ENCODE peak calls at places on chromosomes 1 and 21, in seven cellular contexts. D, G, V, E, B, T and W are unnamed samples.

GRCh38 chr1:219317762-219318353 is 144.2 kb downstream of the LYPLAL1 start:
- DNase-seq in D (peak; percentile 60), G (no peak), V (no peak), E (peak; percentile 17), B (no peak), T (peak; percentile 42), W (peak; percentile 78)

GRCh38 chr1:246609632-246610031 is 43.4 kb downstream of the CNST start:
- DNase-seq in D (no peak), G (no peak), V (no peak), E (no peak), B (no peak), T (peak; percentile 29), W (no peak)

GRCh38 chr21:43004926-43005325 is 30.6 kb downstream of the PKNOX1 start:
- DNase-seq in D (no peak), G (no peak), V (no peak), E (no peak), B (no peak), T (no peak), W (no peak)

GRCh38 chr1:8266436-8267165 is 51.3 kb upstream of the SLC45A1 start:
- DNase-seq in D (peak; percentile 47), G (no peak), V (peak; percentile 83), E (no peak), B (no peak), T (no peak), W (no peak)

GRCh38 chr1:60746278-60746761 is 336.0 kb upstream of the NFIA start:
- DNase-seq in D (no peak), G (no peak), V (no peak), E (no peak), B (no peak), T (no peak), W (no peak)

GRCh38 chr1:201622824-201623223 is 83.9 kb downstream of the NAV1 start:
- DNase-seq in D (no peak), G (no peak), V (no peak), E (no peak), B (no peak), T (no peak), W (no peak)

GRCh38 chr1:110460253-110461220 is 9.6 kb downstream of the PROK1 start:
- DNase-seq in D (peak; percentile 81), G (peak; percentile 77), V (peak; percentile 80), E (peak; percentile 77), B (no peak), T (peak; percentile 79), W (peak; percentile 84)

GRCh38 chr1:200260587-200261335 is 149.1 kb downstream of the ZNF281 start:
- DNase-seq in D (no peak), G (no peak), V (no peak), E (no peak), B (no peak), T (no peak), W (no peak)

GRCh38 chr1:102191723-102192122 is 195.0 kb upstream of the OLFM3 start:
- DNase-seq in D (peak; percentile 40), G (no peak), V (peak; percentile 62), E (peak; percentile 26), B (no peak), T (peak; percentile 56), W (peak; percentile 78)

GRCh38 chr1:113551728-113552127 is 161.4 kb downstream of the MAGI3 start:
- DNase-seq in D (no peak), G (no peak), V (no peak), E (no peak), B (no peak), T (no peak), W (no peak)

GRCh38 chr1:11280719-11281376 is 7.8 kb downstream of the UBIAD1 start:
- DNase-seq in D (no peak), G (no peak), V (no peak), E (no peak), B (no peak), T (no peak), W (no peak)

GRCh38 chr1:245051349-245052221 is 103.2 kb upstream of the KIF26B start:
- DNase-seq in D (peak; percentile 61), G (peak; percentile 62), V (no peak), E (peak; percentile 20), B (no peak), T (peak; percentile 58), W (peak; percentile 92)

GRCh38 chr21:44932366-44933181 is 7.3 kb upstream of the SLX9 start:
- DNase-seq in D (no peak), G (no peak), V (no peak), E (no peak), B (no peak), T (peak; percentile 22), W (no peak)

DNA sequence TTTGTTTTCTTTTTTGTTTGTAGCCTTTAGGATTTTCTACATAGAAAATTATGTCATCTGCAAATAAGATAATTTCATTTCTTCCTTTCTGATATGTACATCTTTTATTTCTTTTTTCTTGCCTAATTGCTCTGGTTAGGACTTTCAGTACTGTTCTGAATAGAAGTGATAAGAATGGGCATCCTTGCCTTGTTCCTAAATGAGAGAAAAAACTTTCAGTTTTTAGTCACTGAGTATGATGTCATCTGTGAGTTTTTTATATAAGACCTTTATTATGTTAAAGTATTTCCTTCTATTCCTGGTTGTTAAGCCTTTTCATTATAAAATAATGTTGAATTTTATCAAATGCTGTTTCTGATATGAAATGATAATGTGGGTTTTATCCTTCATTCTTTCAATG is 76.0 kb upstream of the SLC35F3 start:
- DNase-seq in D (no peak), G (no peak), V (no peak), E (no peak), B (no peak), T (no peak), W (no peak)
- H3K18ac ChIP-seq in D (no peak overlapping the region), G (no peak overlapping the region), V (no peak overlapping the region), E (no peak overlapping the region), B (no peak overlapping the region), T (no peak overlapping the region), W (no peak overlapping the region)

GRCh38 chr21:40850071-40850470 is 3.1 kb upstream of the DSCAM start:
- DNase-seq in D (no peak), G (no peak), V (no peak), E (no peak), B (no peak), T (no peak), W (peak; percentile 14)

GRCh38 chr21:40851749-40852148 is 4.8 kb upstream of the DSCAM start:
- DNase-seq in D (no peak), G (no peak), V (no peak), E (no peak), B (no peak), T (no peak), W (no peak)

GRCh38 chr21:40847956-40848355 is 998 bp upstream of the DSCAM start:
- DNase-seq in D (no peak), G (no peak), V (no peak), E (no peak), B (no peak), T (no peak), W (peak; percentile 11)

GRCh38 chr21:40853956-40854688 is 7.2 kb upstream of the DSCAM start:
- DNase-seq in D (no peak), G (no peak), V (no peak), E (no peak), B (no peak), T (no peak), W (no peak)

DNA sequence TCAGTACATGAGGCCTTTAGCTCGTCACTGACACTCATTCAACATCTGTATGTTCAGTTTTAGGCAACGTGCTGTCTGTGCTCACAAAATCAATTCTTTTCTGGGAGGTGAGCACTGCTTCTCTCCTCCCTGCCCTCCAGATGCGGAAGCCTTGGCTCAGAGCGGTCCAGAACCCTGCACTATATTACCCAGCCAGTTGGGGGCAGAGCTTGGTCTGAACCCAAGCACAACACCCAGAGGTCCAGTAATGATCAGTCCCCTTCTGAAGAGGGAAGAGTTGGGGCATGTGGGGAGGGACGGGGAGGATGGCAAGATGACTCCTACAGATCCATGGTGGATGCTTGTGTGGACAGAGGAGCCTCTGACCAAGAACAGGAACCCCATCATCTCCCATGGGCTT is 5.6 kb upstream of the DSCAM start:
- DNase-seq in D (peak; percentile 38), G (no peak), V (no peak), E (no peak), B (no peak), T (no peak), W (peak; percentile 19)
- H2BK5ac ChIP-seq in D (no peak overlapping the region), G (no peak overlapping the region), V (no peak overlapping the region), E (no peak overlapping the region), B (no peak overlapping the region), T (no peak overlapping the region), W (no peak overlapping the region)

GRCh38 chr1:83693409-83694126 is 305.4 kb downstream of the TTLL7 start:
- DNase-seq in D (no peak), G (no peak), V (peak; percentile 37), E (no peak), B (no peak), T (peak; percentile 44), W (peak; percentile 77)
- H3K9ac ChIP-seq in D (no peak overlapping the region), G (no peak overlapping the region), V (no peak overlapping the region), E (no peak overlapping the region), B (no peak overlapping the region), T (peak overlapping the region; percentile 49), W (no peak overlapping the region)

DNA sequence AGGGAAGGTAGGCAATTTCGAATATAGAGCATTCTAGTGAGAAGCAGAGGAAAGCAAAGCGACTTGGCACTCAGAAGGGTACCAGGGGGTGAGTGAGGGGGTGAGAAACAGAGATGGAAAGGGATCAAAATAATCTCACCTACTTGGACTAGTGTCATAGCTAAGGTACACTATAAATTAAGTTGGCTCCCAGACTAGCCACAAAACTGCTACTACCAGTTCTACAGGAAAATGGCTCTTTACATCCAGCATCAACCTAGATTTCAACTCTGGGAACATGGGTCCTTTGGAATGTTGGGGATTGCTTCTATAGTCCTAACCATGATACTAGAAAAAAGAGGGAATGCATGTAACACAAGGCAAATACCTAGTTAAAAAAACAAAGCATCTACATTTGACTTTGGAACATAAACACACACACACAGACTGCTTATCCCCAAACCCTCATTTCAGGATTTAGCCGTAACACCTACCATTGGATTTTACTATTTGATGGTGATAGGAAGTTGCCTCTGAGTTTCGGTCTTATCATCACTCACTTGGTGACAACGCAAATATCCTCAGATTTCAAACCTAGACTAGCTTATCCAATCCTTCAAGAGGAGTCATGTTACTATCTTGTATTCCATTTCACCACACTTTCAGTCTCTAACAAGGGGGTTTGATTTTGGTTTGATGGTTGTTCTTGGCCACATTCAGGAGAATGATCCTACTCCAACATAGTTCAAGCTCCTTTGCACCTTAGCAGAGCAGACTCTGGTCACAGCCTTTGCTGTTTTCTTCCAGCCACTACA is 5.6 kb downstream of the ZBTB21 start:
- DNase-seq in D (no peak), G (no peak), V (no peak), E (no peak), B (no peak), T (no peak), W (no peak)
- H3K18ac ChIP-seq in D (no peak overlapping the region), G (peak overlapping the region; percentile 36), V (no peak overlapping the region), E (no peak overlapping the region), B (no peak overlapping the region), T (no peak overlapping the region), W (no peak overlapping the region)